ENCODE peak calls at places on chromosomes 11 and 22, in ten cellular contexts. One of them, this sample, is unnamed.

GRCh38 chr11:90176069-90176468 is 41.6 kb downstream of the NAALAD2 start:
- DNase-seq in HCT116: no peak
- DNase-seq in sigmoid colon: no peak
- DNase-seq in EH: no peak
- DNase-seq in effector CD4-positive, alpha-beta T cell: no peak
- DNase-seq in endothelial cell: no peak
- DNase-seq in activated CD8-positive, alpha-beta memory T cell treated with anti-CD3 and anti-CD28 coated beads, Interleukin-2, amount 10 ng/mL, durations not matched to agents 7 days and 5 days: no peak
- DNase-seq in activated T-cell treated with anti-CD3 and anti-CD28 coated beads for 4 hours: no peak
- DNase-seq in iris pigment epithelial cell: no peak
- DNase-seq in activated CD4-positive, CD25-positive, alpha-beta regulatory T cell: no peak
- DNase-seq in this sample: no peak

GRCh38 chr11:45739866-45740265 is 65.1 kb upstream of the SLC35C1 start:
- DNase-seq in HCT116: no peak
- DNase-seq in sigmoid colon: no peak
- DNase-seq in EH: no peak
- DNase-seq in effector CD4-positive, alpha-beta T cell: no peak
- DNase-seq in endothelial cell: no peak
- DNase-seq in activated CD8-positive, alpha-beta memory T cell treated with anti-CD3 and anti-CD28 coated beads, Interleukin-2, amount 10 ng/mL, durations not matched to agents 7 days and 5 days: no peak
- DNase-seq in activated T-cell treated with anti-CD3 and anti-CD28 coated beads for 4 hours: no peak
- DNase-seq in iris pigment epithelial cell: no peak
- DNase-seq in activated CD4-positive, CD25-positive, alpha-beta regulatory T cell: no peak
- DNase-seq in this sample: no peak

GRCh38 chr11:19821412-19821875 is 108.8 kb downstream of the NAV2 start:
- DNase-seq in HCT116: no peak
- DNase-seq in sigmoid colon: no peak
- DNase-seq in EH: no peak
- DNase-seq in effector CD4-positive, alpha-beta T cell: no peak
- DNase-seq in endothelial cell: no peak
- DNase-seq in activated CD8-positive, alpha-beta memory T cell treated with anti-CD3 and anti-CD28 coated beads, Interleukin-2, amount 10 ng/mL, durations not matched to agents 7 days and 5 days: no peak
- DNase-seq in activated T-cell treated with anti-CD3 and anti-CD28 coated beads for 4 hours: no peak
- DNase-seq in iris pigment epithelial cell: peak
- DNase-seq in activated CD4-positive, CD25-positive, alpha-beta regulatory T cell: no peak
- DNase-seq in this sample: no peak

GRCh38 chr11:109604506-109604905 is 182.5 kb downstream of the C11orf87 start:
- DNase-seq in HCT116: no peak
- DNase-seq in sigmoid colon: no peak
- DNase-seq in EH: peak
- DNase-seq in effector CD4-positive, alpha-beta T cell: no peak
- DNase-seq in endothelial cell: no peak
- DNase-seq in activated CD8-positive, alpha-beta memory T cell treated with anti-CD3 and anti-CD28 coated beads, Interleukin-2, amount 10 ng/mL, durations not matched to agents 7 days and 5 days: no peak
- DNase-seq in activated T-cell treated with anti-CD3 and anti-CD28 coated beads for 4 hours: no peak
- DNase-seq in iris pigment epithelial cell: peak
- DNase-seq in activated CD4-positive, CD25-positive, alpha-beta regulatory T cell: no peak
- DNase-seq in this sample: no peak

GRCh38 chr22:19524170-19525115 is at the start of gene CLDN5:
- DNase-seq in HCT116: no peak
- DNase-seq in sigmoid colon: no peak
- DNase-seq in EH: peak
- DNase-seq in effector CD4-positive, alpha-beta T cell: no peak
- DNase-seq in endothelial cell: peak
- DNase-seq in activated CD8-positive, alpha-beta memory T cell treated with anti-CD3 and anti-CD28 coated beads, Interleukin-2, amount 10 ng/mL, durations not matched to agents 7 days and 5 days: no peak
- DNase-seq in activated T-cell treated with anti-CD3 and anti-CD28 coated beads for 4 hours: no peak
- DNase-seq in iris pigment epithelial cell: peak
- DNase-seq in activated CD4-positive, CD25-positive, alpha-beta regulatory T cell: no peak
- DNase-seq in this sample: no peak

GRCh38 chr22:46577361-46578249 is 40.2 kb upstream of the CELSR1 start:
- DNase-seq in HCT116: no peak
- DNase-seq in sigmoid colon: peak
- DNase-seq in EH: no peak
- DNase-seq in effector CD4-positive, alpha-beta T cell: no peak
- DNase-seq in endothelial cell: no peak
- DNase-seq in activated CD8-positive, alpha-beta memory T cell treated with anti-CD3 and anti-CD28 coated beads, Interleukin-2, amount 10 ng/mL, durations not matched to agents 7 days and 5 days: no peak
- DNase-seq in activated T-cell treated with anti-CD3 and anti-CD28 coated beads for 4 hours: no peak
- DNase-seq in iris pigment epithelial cell: no peak
- DNase-seq in activated CD4-positive, CD25-positive, alpha-beta regulatory T cell: no peak
- DNase-seq in this sample: no peak

GRCh38 chr11:29343465-29344333 is 673.1 kb downstream of the KCNA4 start:
- DNase-seq in HCT116: peak
- DNase-seq in sigmoid colon: no peak
- DNase-seq in EH: peak
- DNase-seq in effector CD4-positive, alpha-beta T cell: no peak
- DNase-seq in endothelial cell: peak
- DNase-seq in activated CD8-positive, alpha-beta memory T cell treated with anti-CD3 and anti-CD28 coated beads, Interleukin-2, amount 10 ng/mL, durations not matched to agents 7 days and 5 days: peak
- DNase-seq in activated T-cell treated with anti-CD3 and anti-CD28 coated beads for 4 hours: no peak
- DNase-seq in iris pigment epithelial cell: peak
- DNase-seq in activated CD4-positive, CD25-positive, alpha-beta regulatory T cell: no peak
- DNase-seq in this sample: peak

GRCh38 chr11:114082767-114083181 is 23.3 kb downstream of the ZBTB16 start:
- DNase-seq in HCT116: no peak
- DNase-seq in sigmoid colon: peak
- DNase-seq in EH: no peak
- DNase-seq in effector CD4-positive, alpha-beta T cell: no peak
- DNase-seq in endothelial cell: no peak
- DNase-seq in activated CD8-positive, alpha-beta memory T cell treated with anti-CD3 and anti-CD28 coated beads, Interleukin-2, amount 10 ng/mL, durations not matched to agents 7 days and 5 days: no peak
- DNase-seq in activated T-cell treated with anti-CD3 and anti-CD28 coated beads for 4 hours: no peak
- DNase-seq in iris pigment epithelial cell: no peak
- DNase-seq in activated CD4-positive, CD25-positive, alpha-beta regulatory T cell: no peak
- DNase-seq in this sample: no peak

GRCh38 chr11:27255447-27255828 is 107.6 kb downstream of the CCDC34 start:
- DNase-seq in HCT116: no peak
- DNase-seq in sigmoid colon: no peak
- DNase-seq in EH: peak
- DNase-seq in effector CD4-positive, alpha-beta T cell: no peak
- DNase-seq in endothelial cell: no peak
- DNase-seq in activated CD8-positive, alpha-beta memory T cell treated with anti-CD3 and anti-CD28 coated beads, Interleukin-2, amount 10 ng/mL, durations not matched to agents 7 days and 5 days: no peak
- DNase-seq in activated T-cell treated with anti-CD3 and anti-CD28 coated beads for 4 hours: no peak
- DNase-seq in iris pigment epithelial cell: peak
- DNase-seq in activated CD4-positive, CD25-positive, alpha-beta regulatory T cell: no peak
- DNase-seq in this sample: no peak

GRCh38 chr11:69115586-69116560 is 39.9 kb upstream of the SMIM38 start:
- DNase-seq in HCT116: no peak
- DNase-seq in sigmoid colon: no peak
- DNase-seq in EH: no peak
- DNase-seq in effector CD4-positive, alpha-beta T cell: no peak
- DNase-seq in endothelial cell: no peak
- DNase-seq in activated CD8-positive, alpha-beta memory T cell treated with anti-CD3 and anti-CD28 coated beads, Interleukin-2, amount 10 ng/mL, durations not matched to agents 7 days and 5 days: no peak
- DNase-seq in activated T-cell treated with anti-CD3 and anti-CD28 coated beads for 4 hours: no peak
- DNase-seq in iris pigment epithelial cell: no peak
- DNase-seq in activated CD4-positive, CD25-positive, alpha-beta regulatory T cell: no peak
- DNase-seq in this sample: no peak

GRCh38 chr11:131037873-131038272 is 121.6 kb upstream of the SNX19 start:
- DNase-seq in HCT116: no peak
- DNase-seq in sigmoid colon: no peak
- DNase-seq in EH: peak
- DNase-seq in effector CD4-positive, alpha-beta T cell: no peak
- DNase-seq in endothelial cell: no peak
- DNase-seq in activated CD8-positive, alpha-beta memory T cell treated with anti-CD3 and anti-CD28 coated beads, Interleukin-2, amount 10 ng/mL, durations not matched to agents 7 days and 5 days: no peak
- DNase-seq in activated T-cell treated with anti-CD3 and anti-CD28 coated beads for 4 hours: no peak
- DNase-seq in iris pigment epithelial cell: no peak
- DNase-seq in activated CD4-positive, CD25-positive, alpha-beta regulatory T cell: no peak
- DNase-seq in this sample: no peak

GRCh38 chr11:106395716-106396349 is 318.4 kb downstream of the AASDHPPT start:
- DNase-seq in HCT116: peak
- DNase-seq in sigmoid colon: no peak
- DNase-seq in EH: no peak
- DNase-seq in effector CD4-positive, alpha-beta T cell: no peak
- DNase-seq in endothelial cell: no peak
- DNase-seq in activated CD8-positive, alpha-beta memory T cell treated with anti-CD3 and anti-CD28 coated beads, Interleukin-2, amount 10 ng/mL, durations not matched to agents 7 days and 5 days: no peak
- DNase-seq in activated T-cell treated with anti-CD3 and anti-CD28 coated beads for 4 hours: no peak
- DNase-seq in iris pigment epithelial cell: no peak
- DNase-seq in activated CD4-positive, CD25-positive, alpha-beta regulatory T cell: no peak
- DNase-seq in this sample: no peak

GRCh38 chr11:15650105-15650938 is 535.6 kb downstream of the INSC start:
- DNase-seq in HCT116: peak
- DNase-seq in sigmoid colon: peak
- DNase-seq in EH: peak
- DNase-seq in effector CD4-positive, alpha-beta T cell: peak
- DNase-seq in endothelial cell: peak
- DNase-seq in activated CD8-positive, alpha-beta memory T cell treated with anti-CD3 and anti-CD28 coated beads, Interleukin-2, amount 10 ng/mL, durations not matched to agents 7 days and 5 days: peak
- DNase-seq in activated T-cell treated with anti-CD3 and anti-CD28 coated beads for 4 hours: peak
- DNase-seq in iris pigment epithelial cell: peak
- DNase-seq in activated CD4-positive, CD25-positive, alpha-beta regulatory T cell: peak
- DNase-seq in this sample: peak

GRCh38 chr11:36027731-36028130 is 83.9 kb downstream of the LDLRAD3 start:
- DNase-seq in HCT116: no peak
- DNase-seq in sigmoid colon: no peak
- DNase-seq in EH: no peak
- DNase-seq in effector CD4-positive, alpha-beta T cell: no peak
- DNase-seq in endothelial cell: no peak
- DNase-seq in activated CD8-positive, alpha-beta memory T cell treated with anti-CD3 and anti-CD28 coated beads, Interleukin-2, amount 10 ng/mL, durations not matched to agents 7 days and 5 days: no peak
- DNase-seq in activated T-cell treated with anti-CD3 and anti-CD28 coated beads for 4 hours: no peak
- DNase-seq in iris pigment epithelial cell: no peak
- DNase-seq in activated CD4-positive, CD25-positive, alpha-beta regulatory T cell: no peak
- DNase-seq in this sample: no peak

GRCh38 chr22:30159561-30160353 is 79.5 kb downstream of the HORMAD2 start:
- DNase-seq in HCT116: no peak
- DNase-seq in sigmoid colon: no peak
- DNase-seq in EH: peak
- DNase-seq in effector CD4-positive, alpha-beta T cell: no peak
- DNase-seq in endothelial cell: no peak
- DNase-seq in activated CD8-positive, alpha-beta memory T cell treated with anti-CD3 and anti-CD28 coated beads, Interleukin-2, amount 10 ng/mL, durations not matched to agents 7 days and 5 days: no peak
- DNase-seq in activated T-cell treated with anti-CD3 and anti-CD28 coated beads for 4 hours: no peak
- DNase-seq in iris pigment epithelial cell: peak
- DNase-seq in activated CD4-positive, CD25-positive, alpha-beta regulatory T cell: no peak
- DNase-seq in this sample: no peak

GRCh38 chr11:16173798-16174197 is 182.5 kb downstream of the SOX6 start:
- DNase-seq in HCT116: no peak
- DNase-seq in sigmoid colon: no peak
- DNase-seq in EH: no peak
- DNase-seq in effector CD4-positive, alpha-beta T cell: no peak
- DNase-seq in endothelial cell: no peak
- DNase-seq in activated CD8-positive, alpha-beta memory T cell treated with anti-CD3 and anti-CD28 coated beads, Interleukin-2, amount 10 ng/mL, durations not matched to agents 7 days and 5 days: no peak
- DNase-seq in activated T-cell treated with anti-CD3 and anti-CD28 coated beads for 4 hours: no peak
- DNase-seq in iris pigment epithelial cell: no peak
- DNase-seq in activated CD4-positive, CD25-positive, alpha-beta regulatory T cell: no peak
- DNase-seq in this sample: no peak

GRCh38 chr11:12459374-12459773 is 82.0 kb downstream of the PARVA start:
- DNase-seq in HCT116: no peak
- DNase-seq in sigmoid colon: no peak
- DNase-seq in EH: no peak
- DNase-seq in effector CD4-positive, alpha-beta T cell: no peak
- DNase-seq in endothelial cell: no peak
- DNase-seq in activated CD8-positive, alpha-beta memory T cell treated with anti-CD3 and anti-CD28 coated beads, Interleukin-2, amount 10 ng/mL, durations not matched to agents 7 days and 5 days: no peak
- DNase-seq in activated T-cell treated with anti-CD3 and anti-CD28 coated beads for 4 hours: no peak
- DNase-seq in iris pigment epithelial cell: no peak
- DNase-seq in activated CD4-positive, CD25-positive, alpha-beta regulatory T cell: no peak
- DNase-seq in this sample: no peak

GRCh38 chr11:134480129-134480652 is 68.1 kb upstream of the B3GAT1 start:
- DNase-seq in HCT116: no peak
- DNase-seq in sigmoid colon: no peak
- DNase-seq in EH: no peak
- DNase-seq in effector CD4-positive, alpha-beta T cell: no peak
- DNase-seq in endothelial cell: no peak
- DNase-seq in activated CD8-positive, alpha-beta memory T cell treated with anti-CD3 and anti-CD28 coated beads, Interleukin-2, amount 10 ng/mL, durations not matched to agents 7 days and 5 days: no peak
- DNase-seq in activated T-cell treated with anti-CD3 and anti-CD28 coated beads for 4 hours: no peak
- DNase-seq in iris pigment epithelial cell: no peak
- DNase-seq in activated CD4-positive, CD25-positive, alpha-beta regulatory T cell: no peak
- DNase-seq in this sample: no peak

GRCh38 chr11:117610901-117611300 is 186.1 kb downstream of the DSCAML1 start:
- DNase-seq in HCT116: no peak
- DNase-seq in sigmoid colon: peak
- DNase-seq in EH: peak
- DNase-seq in effector CD4-positive, alpha-beta T cell: no peak
- DNase-seq in endothelial cell: no peak
- DNase-seq in activated CD8-positive, alpha-beta memory T cell treated with anti-CD3 and anti-CD28 coated beads, Interleukin-2, amount 10 ng/mL, durations not matched to agents 7 days and 5 days: no peak
- DNase-seq in activated T-cell treated with anti-CD3 and anti-CD28 coated beads for 4 hours: no peak
- DNase-seq in iris pigment epithelial cell: no peak
- DNase-seq in activated CD4-positive, CD25-positive, alpha-beta regulatory T cell: no peak
- DNase-seq in this sample: no peak

GRCh38 chr11:36149538-36150242 is 139.5 kb downstream of the COMMD9 start:
- DNase-seq in HCT116: peak
- DNase-seq in sigmoid colon: peak
- DNase-seq in EH: peak
- DNase-seq in effector CD4-positive, alpha-beta T cell: no peak
- DNase-seq in endothelial cell: peak
- DNase-seq in activated CD8-positive, alpha-beta memory T cell treated with anti-CD3 and anti-CD28 coated beads, Interleukin-2, amount 10 ng/mL, durations not matched to agents 7 days and 5 days: peak
- DNase-seq in activated T-cell treated with anti-CD3 and anti-CD28 coated beads for 4 hours: no peak
- DNase-seq in iris pigment epithelial cell: peak
- DNase-seq in activated CD4-positive, CD25-positive, alpha-beta regulatory T cell: no peak
- DNase-seq in this sample: no peak

GRCh38 chr22:18976197-18976751 is 40.2 kb upstream of the PRODH start:
- DNase-seq in HCT116: no peak
- DNase-seq in sigmoid colon: no peak
- DNase-seq in EH: no peak
- DNase-seq in effector CD4-positive, alpha-beta T cell: no peak
- DNase-seq in endothelial cell: no peak
- DNase-seq in activated CD8-positive, alpha-beta memory T cell treated with anti-CD3 and anti-CD28 coated beads, Interleukin-2, amount 10 ng/mL, durations not matched to agents 7 days and 5 days: no peak
- DNase-seq in activated T-cell treated with anti-CD3 and anti-CD28 coated beads for 4 hours: no peak
- DNase-seq in iris pigment epithelial cell: no peak
- DNase-seq in activated CD4-positive, CD25-positive, alpha-beta regulatory T cell: no peak
- DNase-seq in this sample: no peak

GRCh38 chr11:121478895-121479281 is 26.1 kb upstream of the SORL1-AS1 start:
- DNase-seq in HCT116: no peak
- DNase-seq in sigmoid colon: no peak
- DNase-seq in EH: no peak
- DNase-seq in effector CD4-positive, alpha-beta T cell: no peak
- DNase-seq in endothelial cell: peak
- DNase-seq in activated CD8-positive, alpha-beta memory T cell treated with anti-CD3 and anti-CD28 coated beads, Interleukin-2, amount 10 ng/mL, durations not matched to agents 7 days and 5 days: no peak
- DNase-seq in activated T-cell treated with anti-CD3 and anti-CD28 coated beads for 4 hours: no peak
- DNase-seq in iris pigment epithelial cell: no peak
- DNase-seq in activated CD4-positive, CD25-positive, alpha-beta regulatory T cell: no peak
- DNase-seq in this sample: no peak

GRCh38 chr11:131246589-131247164 is 123.7 kb upstream of the NTM start:
- DNase-seq in HCT116: no peak
- DNase-seq in sigmoid colon: no peak
- DNase-seq in EH: no peak
- DNase-seq in effector CD4-positive, alpha-beta T cell: no peak
- DNase-seq in endothelial cell: peak
- DNase-seq in activated CD8-positive, alpha-beta memory T cell treated with anti-CD3 and anti-CD28 coated beads, Interleukin-2, amount 10 ng/mL, durations not matched to agents 7 days and 5 days: no peak
- DNase-seq in activated T-cell treated with anti-CD3 and anti-CD28 coated beads for 4 hours: no peak
- DNase-seq in iris pigment epithelial cell: no peak
- DNase-seq in activated CD4-positive, CD25-positive, alpha-beta regulatory T cell: no peak
- DNase-seq in this sample: no peak

GRCh38 chr11:128576555-128576954 is 10.8 kb downstream of the ETS1 start:
- DNase-seq in HCT116: no peak
- DNase-seq in sigmoid colon: peak
- DNase-seq in EH: no peak
- DNase-seq in effector CD4-positive, alpha-beta T cell: no peak
- DNase-seq in endothelial cell: no peak
- DNase-seq in activated CD8-positive, alpha-beta memory T cell treated with anti-CD3 and anti-CD28 coated beads, Interleukin-2, amount 10 ng/mL, durations not matched to agents 7 days and 5 days: no peak
- DNase-seq in activated T-cell treated with anti-CD3 and anti-CD28 coated beads for 4 hours: no peak
- DNase-seq in iris pigment epithelial cell: no peak
- DNase-seq in activated CD4-positive, CD25-positive, alpha-beta regulatory T cell: no peak
- DNase-seq in this sample: no peak

GRCh38 chr22:20021196-20022181 is 579 bp downstream of the TANGO2 start:
- DNase-seq in HCT116: no peak
- DNase-seq in sigmoid colon: peak
- DNase-seq in EH: peak
- DNase-seq in effector CD4-positive, alpha-beta T cell: no peak
- DNase-seq in endothelial cell: no peak
- DNase-seq in activated CD8-positive, alpha-beta memory T cell treated with anti-CD3 and anti-CD28 coated beads, Interleukin-2, amount 10 ng/mL, durations not matched to agents 7 days and 5 days: peak
- DNase-seq in activated T-cell treated with anti-CD3 and anti-CD28 coated beads for 4 hours: no peak
- DNase-seq in iris pigment epithelial cell: peak
- DNase-seq in activated CD4-positive, CD25-positive, alpha-beta regulatory T cell: no peak
- DNase-seq in this sample: no peak

GRCh38 chr11:10784229-10785145 is 24.2 kb downstream of the EIF4G2 start:
- DNase-seq in HCT116: no peak
- DNase-seq in sigmoid colon: no peak
- DNase-seq in EH: peak
- DNase-seq in effector CD4-positive, alpha-beta T cell: no peak
- DNase-seq in endothelial cell: peak
- DNase-seq in activated CD8-positive, alpha-beta memory T cell treated with anti-CD3 and anti-CD28 coated beads, Interleukin-2, amount 10 ng/mL, durations not matched to agents 7 days and 5 days: no peak
- DNase-seq in activated T-cell treated with anti-CD3 and anti-CD28 coated beads for 4 hours: no peak
- DNase-seq in iris pigment epithelial cell: no peak
- DNase-seq in activated CD4-positive, CD25-positive, alpha-beta regulatory T cell: no peak
- DNase-seq in this sample: no peak

GRCh38 chr11:44793350-44794090 is 66.8 kb downstream of the TSPAN18 start:
- DNase-seq in HCT116: no peak
- DNase-seq in sigmoid colon: no peak
- DNase-seq in EH: no peak
- DNase-seq in effector CD4-positive, alpha-beta T cell: no peak
- DNase-seq in endothelial cell: no peak
- DNase-seq in activated CD8-positive, alpha-beta memory T cell treated with anti-CD3 and anti-CD28 coated beads, Interleukin-2, amount 10 ng/mL, durations not matched to agents 7 days and 5 days: no peak
- DNase-seq in activated T-cell treated with anti-CD3 and anti-CD28 coated beads for 4 hours: no peak
- DNase-seq in iris pigment epithelial cell: peak
- DNase-seq in activated CD4-positive, CD25-positive, alpha-beta regulatory T cell: no peak
- DNase-seq in this sample: no peak

GRCh38 chr11:783581-784015 is 6.3 kb downstream of the CEND1 start:
- DNase-seq in HCT116: peak
- DNase-seq in sigmoid colon: peak
- DNase-seq in EH: peak
- DNase-seq in effector CD4-positive, alpha-beta T cell: no peak
- DNase-seq in endothelial cell: peak
- DNase-seq in activated CD8-positive, alpha-beta memory T cell treated with anti-CD3 and anti-CD28 coated beads, Interleukin-2, amount 10 ng/mL, durations not matched to agents 7 days and 5 days: no peak
- DNase-seq in activated T-cell treated with anti-CD3 and anti-CD28 coated beads for 4 hours: no peak
- DNase-seq in iris pigment epithelial cell: peak
- DNase-seq in activated CD4-positive, CD25-positive, alpha-beta regulatory T cell: no peak
- DNase-seq in this sample: no peak